ENCODE peak calls at places on chromosomes 4 and X, in five cellular contexts. Z, T, X, K and O are unnamed samples.

GRCh38 chrX:124209792-124210576 is 122.5 kb upstream of the TEX13D start:
- DNase-seq in Z (no peak), T (no peak), X (no peak), K (no peak), O (no peak)

GRCh38 chrX:147776988-147777387 is 134.7 kb upstream of the FMR1 start:
- DNase-seq in Z (no peak), T (no peak), X (no peak), K (no peak), O (no peak)

GRCh38 chrX:87516716-87517115 is 886 bp upstream of the KLHL4 start:
- DNase-seq in Z (no peak), T (no peak), X (no peak), K (no peak), O (no peak)

GRCh38 chr4:3188118-3188517 is 60.8 kb upstream of the MSANTD1 start:
- DNase-seq in Z (no peak), T (no peak), X (no peak), K (no peak), O (no peak)

GRCh38 chr4:159401791-159402380 is 299.0 kb downstream of the RAPGEF2 start:
- DNase-seq in Z (no peak), T (no peak), X (peak; percentile 58), K (no peak), O (no peak)

GRCh38 chr4:23237771-23238170 is 545.0 kb downstream of the GBA3 start:
- DNase-seq in Z (no peak), T (no peak), X (no peak), K (no peak), O (no peak)

GRCh38 chr4:26476545-26476944 is 13.7 kb downstream of the CCKAR start:
- DNase-seq in Z (no peak), T (no peak), X (no peak), K (no peak), O (no peak)

GRCh38 chr4:146814736-146815135 is 130.9 kb downstream of the TTC29 start:
- DNase-seq in Z (no peak), T (no peak), X (peak; percentile 2), K (no peak), O (no peak)

GRCh38 chr4:138235419-138235952 is 6.7 kb downstream of the SLC7A11 start:
- DNase-seq in Z (no peak), T (no peak), X (peak; percentile 22), K (no peak), O (no peak)

GRCh38 chrX:97326456-97326855 is 442.7 kb downstream of the RPA4 start:
- DNase-seq in Z (no peak), T (no peak), X (no peak), K (no peak), O (no peak)

GRCh38 chr4:20764353-20764752 is 64.1 kb downstream of the PACRGL start:
- DNase-seq in Z (no peak), T (no peak), X (no peak), K (no peak), O (no peak)

GRCh38 chrX:1450381-1451161 is 2.1 kb downstream of the ASMTL start:
- DNase-seq in Z (peak; percentile 1), T (no peak), X (no peak), K (no peak), O (no peak)

GRCh38 chr4:48405924-48406323 is 64.6 kb downstream of the SLAIN2 start:
- DNase-seq in Z (no peak), T (no peak), X (no peak), K (no peak), O (no peak)

GRCh38 chrX:117835034-117835433 is 281.6 kb downstream of the KLHL13 start:
- DNase-seq in Z (no peak), T (no peak), X (no peak), K (no peak), O (no peak)

GRCh38 chrX:111467896-111468295 is 43.5 kb upstream of the SERTM2 start:
- DNase-seq in Z (no peak), T (no peak), X (no peak), K (no peak), O (no peak)

GRCh38 chrX:136909119-136909705 is 28.7 kb upstream of the RBMX start:
- DNase-seq in Z (peak; percentile 72), T (peak; percentile 66), X (peak; percentile 92), K (peak; percentile 67), O (peak; percentile 62)

GRCh38 chrX:150966235-150966634 is 16.9 kb upstream of the HMGB3 start:
- DNase-seq in Z (no peak), T (no peak), X (no peak), K (no peak), O (no peak)

GRCh38 chr4:128468485-128468989 is 180.9 kb upstream of the PGRMC2 start:
- DNase-seq in Z (no peak), T (no peak), X (peak; percentile 79), K (no peak), O (no peak)

GRCh38 chr4:82515705-82516104 is 46.1 kb downstream of the TMEM150C start:
- DNase-seq in Z (no peak), T (no peak), X (no peak), K (no peak), O (no peak)

GRCh38 chr4:139898293-139898692 is 232.7 kb downstream of the MGST2 start:
- DNase-seq in Z (no peak), T (no peak), X (no peak), K (no peak), O (no peak)

GRCh38 chrX:105618393-105619101 is 203.8 kb upstream of the NRK start:
- DNase-seq in Z (no peak), T (no peak), X (no peak), K (no peak), O (no peak)

GRCh38 chr4:6591305-6591704 is 16.3 kb downstream of the MAN2B2 start:
- DNase-seq in Z (no peak), T (no peak), X (no peak), K (no peak), O (no peak)

GRCh38 chrX:19661977-19662376 is 146.7 kb upstream of the MAP3K15 start:
- DNase-seq in Z (no peak), T (no peak), X (no peak), K (no peak), O (no peak)

GRCh38 chrX:5979338-5979737 is 249.3 kb downstream of the NLGN4X start:
- DNase-seq in Z (no peak), T (no peak), X (no peak), K (no peak), O (no peak)

GRCh38 chr4:110826656-110827055 is 203.8 kb upstream of the PITX2 start:
- DNase-seq in Z (no peak), T (no peak), X (no peak), K (no peak), O (no peak)

GRCh38 chr4:2948895-2949781 is 14.1 kb downstream of the NOP14 start:
- DNase-seq in Z (no peak), T (no peak), X (peak; percentile 58), K (no peak), O (no peak)

GRCh38 chr4:56505269-56506109 is at the start of gene ARL9:
- DNase-seq in Z (peak; percentile 56), T (peak; percentile 63), X (peak; percentile 59), K (peak; percentile 52), O (peak; percentile 59)

GRCh38 chr4:139768913-139769312 is 103.3 kb downstream of the MGST2 start:
- DNase-seq in Z (no peak), T (no peak), X (no peak), K (no peak), O (no peak)

GRCh38 chrX:41022579-41022978 is 62.7 kb upstream of the USP9X start:
- DNase-seq in Z (no peak), T (no peak), X (no peak), K (no peak), O (no peak)

GRCh38 chrX:10549280-10549679 is 71.1 kb downstream of the MID1 start:
- DNase-seq in Z (no peak), T (no peak), X (no peak), K (no peak), O (no peak)

GRCh38 chr4:25928320-25928955 is 14.4 kb downstream of the SMIM20 start:
- DNase-seq in Z (no peak), T (no peak), X (no peak), K (no peak), O (no peak)

GRCh38 chr4:29289118-29289517 is 1431.1 kb upstream of the PCDH7 start:
- DNase-seq in Z (no peak), T (no peak), X (no peak), K (no peak), O (no peak)